ENCODE peak calls at places on chromosomes 1 and 21, in six cellular contexts. M is central memory CD4-positive, alpha-beta T cell; I is NCI-H1105; G is NCI-H2081; J is ACHN; T is NK-92 treated with Interleukin-12 subunit alpha and Interleukin-12 subunit beta, amount 100 ng/mL, for 24 hours. N is an unnamed sample.

GRCh38 chr1:26358411-26359384 is 4.8 kb upstream of the CRYBG2 start:
- DNase-seq in I (no peak), J (no peak), M (peak), G (no peak), T (no peak), N (peak)

GRCh38 chr1:55580845-55581332 is 365.7 kb upstream of the USP24 start:
- DNase-seq in I (no peak), M (no peak), G (no peak), J (no peak), T (no peak), N (peak)

GRCh38 chr1:113040041-113040440 is 33.0 kb upstream of the LRIG2 start:
- DNase-seq in J (no peak), M (no peak), I (no peak), T (no peak), G (no peak), N (no peak)

GRCh38 chr1:180863158-180863775 is 49.4 kb upstream of the KIAA1614 start:
- DNase-seq in I (peak), G (peak), J (peak), M (peak), T (no peak), N (peak)

GRCh38 chr1:23196627-23197328 is 20.5 kb downstream of the HTR1D start:
- DNase-seq in J (peak), M (no peak), I (no peak), T (no peak), G (no peak), N (peak)

GRCh38 chr1:156433602-156434001 is 64.6 kb downstream of the RHBG start:
- DNase-seq in I (no peak), G (no peak), J (no peak), M (no peak), T (no peak), N (no peak)

GRCh38 chr1:187326554-187326953 is 497.8 kb downstream of the PLA2G4A start:
- DNase-seq in M (no peak), T (no peak), I (no peak), J (no peak), G (no peak), N (no peak)

GRCh38 chr1:26049531-26050254 is 3.8 kb upstream of the SLC30A2 start:
- DNase-seq in M (no peak), G (no peak), T (no peak), I (no peak), J (no peak), N (no peak)

GRCh38 chr21:45872471-45872870 is 109.1 kb upstream of the COL6A1 start:
- DNase-seq in T (no peak), M (no peak), G (no peak), J (no peak), I (no peak), N (no peak)

GRCh38 chr1:113811353-113811887 is 856 bp downstream of the RSBN1 start:
- DNase-seq in G (peak), J (peak), T (no peak), M (no peak), I (peak), N (peak)

GRCh38 chr1:235304549-235305451 is 23.2 kb downstream of the ARID4B start:
- DNase-seq in T (no peak), I (no peak), M (peak), G (peak), J (no peak), N (no peak)

GRCh38 chr1:78743626-78744025 is 94.0 kb downstream of the IFI44 start:
- DNase-seq in I (no peak), G (no peak), J (peak), M (no peak), T (no peak), N (peak)

GRCh38 chr1:226223786-226224244 is 351 bp downstream of the MIXL1 start:
- DNase-seq in J (peak), M (no peak), I (no peak), G (no peak), T (no peak), N (no peak)

GRCh38 chr1:47701741-47702515 is 264.1 kb downstream of the FOXD2 start:
- DNase-seq in G (no peak), M (no peak), J (no peak), T (no peak), I (no peak), N (no peak)

GRCh38 chr1:230356869-230357778 is 69.0 kb downstream of the PGBD5 start:
- DNase-seq in M (no peak), T (no peak), G (no peak), J (no peak), I (no peak), N (no peak)

GRCh38 chr1:12249181-12249580 is 19.4 kb downstream of the VPS13D start:
- DNase-seq in T (no peak), J (no peak), I (no peak), M (no peak), G (no peak), N (no peak)

GRCh38 chr21:41720250-41720649 is 46.6 kb downstream of the RIPK4 start:
- DNase-seq in G (no peak), M (no peak), I (no peak), J (no peak), T (no peak), N (no peak)

GRCh38 chr1:31505884-31506497 is 70.3 kb upstream of the TINAGL1 start:
- DNase-seq in J (no peak), G (no peak), T (no peak), M (no peak), I (no peak), N (peak)

GRCh38 chr1:2391385-2392070 is at the start of the genes MORN1 and RER1:
- DNase-seq in T (peak), M (peak), J (peak), I (peak), G (peak), N (peak)

GRCh38 chr1:10434590-10434989 is 4.4 kb downstream of the CENPS start:
- DNase-seq in M (no peak), G (no peak), J (no peak), T (no peak), I (no peak), N (no peak)

GRCh38 chr1:40861227-40862003 is 748 bp downstream of the CITED4 start:
- DNase-seq in M (peak), I (peak), G (no peak), T (no peak), J (peak), N (no peak)

GRCh38 chr1:52943876-52944275 is 16.8 kb downstream of the SCP2 start:
- DNase-seq in I (no peak), M (no peak), T (no peak), G (no peak), J (no peak), N (no peak)

GRCh38 chr21:36207577-36208320 is 51.1 kb downstream of the DOP1B start:
- DNase-seq in G (no peak), I (no peak), T (no peak), M (peak), J (peak), N (peak)

GRCh38 chr1:27596261-27596660 is 7.7 kb downstream of the AHDC1 start:
- DNase-seq in J (no peak), M (no peak), G (no peak), I (no peak), T (no peak), N (no peak)

GRCh38 chr1:211703812-211704566 is 28.6 kb upstream of the NEK2 start:
- DNase-seq in M (no peak), I (peak), J (no peak), T (no peak), G (peak), N (no peak)